ENCODE peak calls at places on chromosomes 7 and 10, in four cellular contexts. U is WTC11; J is suprapubic skin; F is CD4-positive, alpha-beta memory T cell. T is an unnamed sample.

GRCh38 chr10:12241810-12242529 is 46.0 kb downstream of the CDC123 start:
- DNase-seq in F (no peak), U (no peak), J (no peak), T (no peak)

GRCh38 chr10:112389147-112389822 is 15.4 kb downstream of the ACSL5 start:
- DNase-seq in U (no peak), F (peak), J (no peak), T (peak)

GRCh38 chr7:41399171-41399570 is 303.7 kb downstream of the INHBA start:
- DNase-seq in J (no peak), F (no peak), U (no peak), T (no peak)

GRCh38 chr10:2049560-2049959 is 312.2 kb upstream of the ADARB2 start:
- DNase-seq in J (no peak), U (no peak), F (no peak), T (no peak)

GRCh38 chr7:85875398-85875797 is 688.5 kb upstream of the SEMA3D start:
- DNase-seq in U (no peak), F (no peak), J (no peak), T (no peak)

GRCh38 chr10:87551324-87551723 is 46.6 kb downstream of the MINPP1 start:
- DNase-seq in U (no peak), F (no peak), J (no peak), T (no peak)

GRCh38 chr10:124267231-124267885 is 151.4 kb downstream of the OAT start:
- DNase-seq in J (no peak), U (no peak), F (no peak), T (no peak)

GRCh38 chr10:59098387-59098786 is 78.1 kb upstream of the PHYHIPL start:
- DNase-seq in U (no peak), F (no peak), J (no peak), T (peak)

GRCh38 chr7:93515144-93515543 is 59.4 kb downstream of the CALCR start:
- DNase-seq in F (no peak), U (no peak), J (no peak), T (no peak)

GRCh38 chr10:82206831-82207230 is 331.8 kb downstream of the NRG3 start:
- DNase-seq in F (no peak), U (no peak), J (no peak), T (peak)

GRCh38 chr10:22436526-22436892 is 91.2 kb downstream of the SPAG6 start:
- DNase-seq in U (no peak), F (no peak), J (no peak), T (no peak)

GRCh38 chr10:614772-615582 is 74.5 kb downstream of the DIP2C start:
- DNase-seq in J (no peak), U (no peak), F (no peak), T (no peak)

GRCh38 chr10:32692174-32692573 is 246.2 kb downstream of the CCDC7 start:
- DNase-seq in U (no peak), F (no peak), J (no peak), T (peak)

GRCh38 chr10:12961416-12961815 is 40.1 kb downstream of the CCDC3 start:
- DNase-seq in J (no peak), U (no peak), F (no peak), T (no peak)

GRCh38 chr10:131638049-131638448 is 262.8 kb upstream of the PPP2R2D start:
- DNase-seq in U (no peak), F (no peak), J (no peak), T (no peak)

GRCh38 chr7:96638669-96639068 is 71.0 kb downstream of the SEM1 start:
- DNase-seq in F (no peak), J (no peak), U (no peak), T (no peak)

GRCh38 chr7:55365680-55366460 is 733 bp downstream of the LANCL2 start:
- DNase-seq in J (peak), U (peak), F (peak), T (peak)

GRCh38 chr10:121405096-121405495 is 193.1 kb downstream of the FGFR2 start:
- DNase-seq in F (no peak), J (no peak), U (no peak), T (no peak)

GRCh38 chr10:5522913-5523560 is 1.7 kb upstream of the CALML3 start:
- DNase-seq in F (no peak), U (no peak), J (peak), T (no peak)

GRCh38 chr7:130996205-130996840 is 262.3 kb upstream of the KLF14 start:
- DNase-seq in F (no peak), J (no peak), U (no peak), T (no peak)

GRCh38 chr7:43220250-43220649 is 107.8 kb downstream of the HECW1 start:
- DNase-seq in J (peak), U (no peak), F (no peak), T (peak)

GRCh38 chr7:101494602-101495329 is 132.1 kb downstream of the COL26A1 start:
- DNase-seq in F (no peak), J (no peak), U (peak), T (no peak)

GRCh38 chr7:19900118-19900517 is 126.7 kb upstream of the TMEM196 start:
- DNase-seq in U (no peak), J (no peak), F (no peak), T (no peak)

GRCh38 chr10:12801214-12802087 is 200.1 kb downstream of the CCDC3 start:
- DNase-seq in U (no peak), J (no peak), F (no peak), T (no peak)

GRCh38 chr7:157895520-157896375 is 558.9 kb downstream of the DNAJB6 start:
- DNase-seq in U (no peak), F (no peak), J (peak), T (no peak)

GRCh38 chr10:6200588-6201510 is 1.9 kb upstream of the PFKFB3 start:
- DNase-seq in U (peak), J (no peak), F (peak), T (peak)

GRCh38 chr7:129244220-129244619 is 19.4 kb downstream of the AHCYL2 start:
- DNase-seq in F (no peak), U (no peak), J (no peak), T (no peak)

GRCh38 chr7:99504281-99504602 is 220 bp upstream of the ZKSCAN5 start:
- DNase-seq in F (no peak), U (peak), J (peak), T (no peak)

GRCh38 chr10:64617071-64617470 is 1095.9 kb downstream of the REEP3 start:
- DNase-seq in F (no peak), J (no peak), U (no peak), T (no peak)

GRCh38 chr10:127973810-127974311 is 67.0 kb downstream of the PTPRE start:
- DNase-seq in J (peak), F (no peak), U (peak), T (no peak)

GRCh38 chr10:117503170-117503885 is 39.2 kb upstream of the EMX2 start:
- DNase-seq in F (no peak), U (no peak), J (peak), T (no peak)

GRCh38 chr7:30846378-30846777 is 65.3 kb upstream of the AQP1 start:
- DNase-seq in U (no peak), F (no peak), J (peak), T (no peak)

GRCh38 chr7:28296571-28297483 is 115.5 kb upstream of the CREB5 start:
- DNase-seq in J (no peak), F (peak), U (peak), T (peak)

GRCh38 chr10:95442341-95442740 is 118.8 kb downstream of the SORBS1 start:
- DNase-seq in F (no peak), U (no peak), J (no peak), T (no peak)